ENCODE peak calls at places on chromosomes 6 and 20, in five cellular contexts. O, Q, H, E and W are unnamed samples.
A peak's percentile ranks its signal among the peaks of the same experiment; 100 is the strongest.

GRCh38 chr6:41604006-41604405 is 34.3 kb upstream of the MDFI start:
- DNase-seq in O (no peak), H (no peak), Q (no peak), E (no peak), W (no peak)

GRCh38 chr6:90096818-90097217 is 199.8 kb downstream of the BACH2 start:
- DNase-seq in E (no peak), Q (no peak), H (no peak), O (no peak), W (no peak)

GRCh38 chr20:9508696-9509178 is 5.7 kb upstream of the LAMP5 start:
- DNase-seq in Q (no peak), H (no peak), O (no peak), E (peak; percentile 65), W (no peak)

GRCh38 chr6:31161216-31162126 is 3.1 kb downstream of the TCF19 start:
- DNase-seq in Q (no peak), H (no peak), E (no peak), O (no peak), W (no peak)

GRCh38 chr6:118618676-118619377 is 32.6 kb downstream of the CEP85L start:
- DNase-seq in E (peak; percentile 85), O (peak; percentile 30), Q (peak; percentile 26), H (peak; percentile 49), W (peak; percentile 72)

GRCh38 chr6:52603000-52603795 is 26.3 kb upstream of the TRAM2 start:
- DNase-seq in E (no peak), Q (peak; percentile 83), O (no peak), H (peak; percentile 93), W (no peak)

GRCh38 chr6:131362070-131362469 is 211.0 kb upstream of the ARG1 start:
- DNase-seq in Q (no peak), O (no peak), E (no peak), H (no peak), W (no peak)

GRCh38 chr20:58988565-58988882 is 7.5 kb downstream of the NELFCD start:
- DNase-seq in O (no peak), E (no peak), Q (no peak), H (no peak), W (no peak)

GRCh38 chr6:10461850-10462249 is 47.0 kb upstream of the TFAP2A start:
- DNase-seq in Q (no peak), H (no peak), O (no peak), E (no peak), W (no peak)

GRCh38 chr6:2522521-2522920 is 228.2 kb downstream of the MYLK4 start:
- DNase-seq in Q (peak; percentile 30), O (no peak), E (no peak), H (no peak), W (no peak)

GRCh38 chr20:63056236-63057132 is 49.7 kb upstream of the BHLHE23 start:
- DNase-seq in O (peak; percentile 69), H (peak; percentile 30), Q (no peak), E (peak; percentile 93), W (peak; percentile 54)

GRCh38 chr20:57651977-57652864 is 32.0 kb upstream of the ZBP1 start:
- DNase-seq in E (no peak), O (no peak), Q (no peak), H (no peak), W (no peak)

GRCh38 chr20:51381557-51381956 is 161.0 kb downstream of the NFATC2 start:
- DNase-seq in E (no peak), O (no peak), Q (no peak), H (no peak), W (no peak)

GRCh38 chr20:51660741-51661608 is 107.2 kb downstream of the ATP9A start:
- DNase-seq in E (no peak), H (peak; percentile 51), Q (peak; percentile 93), O (no peak), W (peak; percentile 16)

GRCh38 chr6:78390066-78390465 is 477.3 kb upstream of the IRAK1BP1 start:
- DNase-seq in O (no peak), E (no peak), Q (no peak), H (no peak), W (no peak)
- H3K9me3 ChIP-seq in O (no peaks in the 10 kb centered on the region), E (peaks cover 15% of the 10 kb centered on the region), Q (peaks cover 4% of the 10 kb centered on the region), H (peaks cover 17% of the 10 kb centered on the region), W (peaks cover 3% of the 10 kb centered on the region)

GRCh38 chr6:44245391-44245911 is 1.4 kb upstream of the HSP90AB1 start:
- DNase-seq in O (no peak), Q (no peak), H (no peak), E (no peak), W (no peak)
- H2AK5ac ChIP-seq in O (peak overlapping the region; percentile 89), Q (peak overlapping the region; percentile 71), H (peak overlapping the region; percentile 29), E (peak overlapping the region; percentile 94), W (peak overlapping the region; percentile 16)

GRCh38 chr6:44192428-44193041 is 24.2 kb upstream of the MYMX start:
- DNase-seq in Q (no peak), E (no peak), H (no peak), O (no peak), W (no peak)

GRCh38 chr6:44193307-44193910 is 23.3 kb upstream of the MYMX start:
- DNase-seq in E (no peak), O (no peak), H (no peak), Q (no peak), W (no peak)

GRCh38 chr6:44190712-44191111 is 26.0 kb upstream of the MYMX start:
- DNase-seq in Q (no peak), E (no peak), O (no peak), H (no peak), W (no peak)

GRCh38 chr6:44198684-44199083 is 18.0 kb upstream of the MYMX start:
- DNase-seq in O (no peak), H (no peak), Q (no peak), E (no peak), W (no peak)

GRCh38 chr6:44194326-44194725 is 22.4 kb upstream of the MYMX start:
- DNase-seq in O (no peak), Q (no peak), H (no peak), E (no peak), W (no peak)
- H3K4me3 ChIP-seq in O (no peak overlapping the region), Q (no peak overlapping the region), H (no peak overlapping the region), E (no peak overlapping the region), W (peak overlapping the region; percentile 58)

DNA sequence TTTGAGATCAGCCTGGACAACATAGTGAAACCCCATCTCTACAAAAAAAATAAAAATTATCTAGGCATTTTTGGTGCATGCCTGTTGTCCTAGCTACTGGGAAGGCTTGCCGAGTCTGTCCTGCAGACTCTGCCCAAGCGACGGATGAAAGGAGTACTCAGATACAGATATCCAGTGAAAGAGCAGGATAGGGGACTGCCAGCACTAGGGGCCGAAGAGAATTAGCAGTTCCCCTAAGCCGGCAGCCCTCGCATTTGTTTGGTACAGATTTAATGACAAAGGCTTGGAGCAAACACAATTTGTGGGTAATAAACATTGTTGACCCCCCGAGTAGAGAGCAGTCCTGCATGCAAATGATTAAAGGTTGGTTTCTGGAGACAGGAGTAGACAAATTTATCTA is 5.4 kb upstream of the TBC1D20 start:
- DNase-seq in E (no peak), O (no peak), H (no peak), Q (no peak), W (no peak)
- H3K9me3 ChIP-seq in E (peaks cover 28% of the 10 kb centered on the region), O (peaks cover 27% of the 10 kb centered on the region), H (peaks cover 8% of the 10 kb centered on the region), Q (peaks cover 2% of the 10 kb centered on the region), W (peaks cover 11% of the 10 kb centered on the region)

GRCh38 chr6:7042056-7042653 is 65.6 kb upstream of the RREB1 start:
- DNase-seq in Q (no peak), H (peak; percentile 34), O (no peak), E (no peak), W (peak; percentile 26)
- H2AK5ac ChIP-seq in Q (no peak overlapping the region), H (no peak overlapping the region), O (no peak overlapping the region), E (no peak overlapping the region), W (no peak overlapping the region)